ENCODE peak calls at places on chromosomes 7 and 10, in ten cellular contexts. U, Q, W, N, T, E, S, F, Y and K are unnamed samples.

GRCh38 chr7:142528608-142529408 is 220.5 kb upstream of the PRSS1 start:
- DNase-seq in S (no peak), E (no peak), Y (no peak), Q (no peak), W (no peak), N (no peak), F (no peak), U (no peak), T (no peak), K (no peak)

GRCh38 chr10:77160679-77161078 is 476.9 kb downstream of the KCNMA1 start:
- DNase-seq in Y (no peak), W (no peak), U (no peak), Q (no peak), N (no peak), S (no peak), E (peak), F (no peak), T (no peak), K (no peak)

GRCh38 chr7:90345548-90346319 is 782 bp upstream of the GTPBP10 start:
- DNase-seq in N (peak), W (no peak), Y (no peak), U (peak), E (no peak), S (peak), Q (no peak), F (no peak), T (no peak), K (no peak)

GRCh38 chr10:47206449-47207279 is 93.3 kb upstream of the GDF10 start:
- DNase-seq in E (no peak), Y (no peak), S (no peak), U (no peak), T (no peak), F (no peak), Q (no peak), N (no peak), W (no peak), K (no peak)

GRCh38 chr10:96333091-96333490 is 25.7 kb downstream of the OPALIN start:
- DNase-seq in Q (no peak), F (no peak), U (no peak), S (no peak), W (no peak), E (no peak), N (no peak), T (no peak), Y (no peak), K (no peak)

GRCh38 chr7:87797798-87798403 is 78.3 kb downstream of the SLC25A40 start:
- DNase-seq in S (no peak), E (peak), T (no peak), Q (no peak), F (no peak), N (peak), W (no peak), U (no peak), Y (no peak), K (no peak)

GRCh38 chr7:20330176-20330796 is 414 bp upstream of the ITGB8 start:
- DNase-seq in Q (peak), N (peak), E (peak), U (peak), Y (peak), F (peak), W (peak), T (peak), S (peak), K (peak)

GRCh38 chr7:66894463-66895080 is 26.5 kb upstream of the TMEM248 start:
- DNase-seq in F (no peak), U (no peak), W (no peak), N (peak), Q (no peak), S (peak), E (no peak), T (no peak), Y (no peak), K (no peak)

GRCh38 chr7:7911339-7911738 is 57.3 kb upstream of the GLCCI1 start:
- DNase-seq in S (no peak), E (peak), F (no peak), N (peak), U (no peak), Q (no peak), T (no peak), Y (no peak), W (no peak), K (no peak)

GRCh38 chr10:72308320-72308987 is 34.7 kb downstream of the DDIT4 start:
- DNase-seq in W (no peak), F (peak), T (peak), N (no peak), U (no peak), Q (peak), Y (no peak), S (peak), E (no peak), K (no peak)

GRCh38 chr10:112177247-112177646 is 6.3 kb downstream of the GPAM start:
- DNase-seq in U (no peak), Q (no peak), E (no peak), T (no peak), W (no peak), F (no peak), Y (no peak), N (no peak), S (no peak), K (no peak)

GRCh38 chr7:121945066-121945848 is 72.3 kb downstream of the PTPRZ1 start:
- DNase-seq in Q (no peak), E (no peak), S (no peak), N (no peak), T (no peak), F (no peak), Y (no peak), U (no peak), W (no peak), K (no peak)

GRCh38 chr10:129641982-129642381 is 174.9 kb downstream of the MGMT start:
- DNase-seq in F (no peak), Y (no peak), U (no peak), S (no peak), T (no peak), N (no peak), Q (no peak), E (no peak), W (no peak), K (no peak)

GRCh38 chr7:156928406-156928747 is 21.1 kb upstream of the NOM1 start:
- DNase-seq in U (no peak), Q (no peak), W (no peak), T (no peak), E (no peak), N (no peak), S (peak), Y (no peak), F (no peak), K (no peak)

GRCh38 chr7:131170440-131171105 is 157.1 kb upstream of the MKLN1 start:
- DNase-seq in F (no peak), Y (no peak), N (peak), T (no peak), W (no peak), U (no peak), E (no peak), Q (no peak), S (no peak), K (no peak)

GRCh38 chr10:104345512-104345911 is 7.2 kb upstream of the ITPRIP start:
- DNase-seq in Y (no peak), W (no peak), S (no peak), T (no peak), N (no peak), E (no peak), Q (no peak), F (no peak), U (no peak), K (no peak)
- H3K27ac ChIP-seq in Y (no peak), W (no peak), S (no peak), T (no peak), N (no peak), E (no peak), Q (no peak), F (no peak), U (no peak), K (no peak)

DNA sequence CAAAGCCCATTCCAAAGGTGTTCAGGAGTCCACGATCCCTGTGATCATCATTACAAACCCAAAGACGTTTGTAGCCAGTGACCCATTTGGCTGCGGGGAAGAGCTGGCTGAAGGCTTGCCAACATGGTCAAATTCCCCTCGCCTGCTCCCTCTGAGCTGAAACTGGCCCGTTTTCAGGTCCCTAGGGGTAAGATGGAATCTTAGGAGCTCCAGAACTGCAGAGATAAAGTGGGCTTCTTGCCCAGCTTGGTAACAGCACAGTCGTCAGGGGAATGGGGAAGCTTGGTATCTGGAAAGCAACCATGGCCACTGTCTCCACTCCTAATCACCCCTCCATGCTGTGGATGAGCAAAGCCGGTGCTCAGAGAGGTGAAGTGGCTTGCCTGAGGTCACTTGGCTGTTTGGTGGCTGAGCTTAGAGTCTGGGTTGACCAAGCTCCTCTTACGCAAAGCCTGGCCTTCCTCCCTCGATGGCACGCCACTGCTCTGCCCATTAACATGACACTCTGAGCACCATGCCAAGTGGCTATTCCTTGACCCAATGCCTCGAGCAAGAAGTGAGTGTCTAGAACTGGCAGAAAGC is 155.5 kb downstream of the NEURL1 start:
- DNase-seq in E (no peak), W (no peak), Q (no peak), T (no peak), N (no peak), U (no peak), F (no peak), Y (no peak), S (peak), K (peak)
- H3K4me3 ChIP-seq in E (no peak), W (no peak), Q (no peak), T (no peak), N (no peak), U (no peak), F (no peak), Y (peak), S (no peak), K (no peak)

GRCh38 chr7:123649956-123650355 is 5.7 kb upstream of the LMOD2 start:
- DNase-seq in E (no peak), W (no peak), Q (no peak), N (no peak), Y (no peak), S (no peak), F (no peak), T (no peak), U (no peak), K (no peak)

GRCh38 chr7:123643495-123644428 is 11.9 kb upstream of the LMOD2 start:
- DNase-seq in T (no peak), N (peak), W (no peak), Q (peak), F (no peak), U (no peak), Y (no peak), S (peak), E (no peak), K (no peak)

GRCh38 chr7:123647106-123647730 is 8.4 kb upstream of the LMOD2 start:
- DNase-seq in S (no peak), E (no peak), Q (no peak), N (no peak), U (no peak), F (no peak), W (no peak), Y (no peak), T (no peak), K (no peak)

GRCh38 chr7:123641901-123642300 is 13.8 kb upstream of the LMOD2 start:
- DNase-seq in Q (no peak), W (no peak), F (no peak), Y (no peak), T (no peak), U (no peak), E (no peak), S (no peak), N (peak), K (no peak)

DNA sequence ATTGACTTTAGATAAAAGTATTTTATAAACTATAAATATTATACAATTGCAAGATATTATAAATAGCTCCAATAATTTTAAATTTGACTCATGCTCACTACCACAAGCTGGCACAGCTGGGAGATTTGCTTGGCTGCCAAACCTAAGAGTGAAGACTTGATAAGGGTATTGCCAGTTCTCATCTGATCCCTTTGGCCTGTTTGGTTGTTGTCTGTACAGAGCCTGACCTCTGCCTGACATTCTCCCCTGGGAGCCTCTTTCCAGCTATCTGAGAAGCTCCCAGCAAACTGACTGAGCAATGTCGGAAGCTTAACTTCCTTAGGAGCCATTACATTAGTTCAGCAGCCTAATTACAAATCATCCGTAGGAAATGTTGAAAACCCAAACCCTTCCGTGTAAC is 10.2 kb upstream of the LMOD2 start:
- DNase-seq in T (no peak), F (no peak), N (peak), W (no peak), Q (no peak), E (no peak), S (peak), U (no peak), Y (no peak), K (no peak)
- TF ChIP-seq CTCF in T (no peak), F (no peak), N (no peak), W (no peak), Q (no peak), E (no peak), S (no peak), U (no peak), Y (no peak), K (no peak)

GRCh38 chr10:123556049-123556448 is 110.1 kb upstream of the GPR26 start:
- DNase-seq in S (no peak), U (no peak), E (no peak), T (no peak), F (no peak), N (no peak), W (no peak), Q (no peak), Y (no peak), K (no peak)

GRCh38 chr10:123559066-123559822 is 106.9 kb upstream of the GPR26 start:
- DNase-seq in T (peak), Q (peak), F (peak), E (no peak), U (peak), W (no peak), S (peak), N (peak), Y (no peak), K (peak)

GRCh38 chr10:123558651-123559050 is 107.5 kb upstream of the GPR26 start:
- DNase-seq in F (no peak), Q (no peak), Y (no peak), N (no peak), W (no peak), T (no peak), S (no peak), E (no peak), U (no peak), K (no peak)

GRCh38 chr10:123556736-123557135 is 109.4 kb upstream of the GPR26 start:
- DNase-seq in Q (no peak), N (no peak), F (no peak), U (no peak), Y (no peak), E (no peak), W (no peak), S (no peak), T (no peak), K (no peak)

GRCh38 chr10:123557366-123558108 is 108.6 kb upstream of the GPR26 start:
- DNase-seq in Q (no peak), T (no peak), N (no peak), F (no peak), S (no peak), E (no peak), Y (no peak), U (no peak), W (no peak), K (no peak)
- H3K27ac ChIP-seq in Q (no peak), T (no peak), N (no peak), F (no peak), S (no peak), E (no peak), Y (no peak), U (no peak), W (no peak), K (no peak)

DNA sequence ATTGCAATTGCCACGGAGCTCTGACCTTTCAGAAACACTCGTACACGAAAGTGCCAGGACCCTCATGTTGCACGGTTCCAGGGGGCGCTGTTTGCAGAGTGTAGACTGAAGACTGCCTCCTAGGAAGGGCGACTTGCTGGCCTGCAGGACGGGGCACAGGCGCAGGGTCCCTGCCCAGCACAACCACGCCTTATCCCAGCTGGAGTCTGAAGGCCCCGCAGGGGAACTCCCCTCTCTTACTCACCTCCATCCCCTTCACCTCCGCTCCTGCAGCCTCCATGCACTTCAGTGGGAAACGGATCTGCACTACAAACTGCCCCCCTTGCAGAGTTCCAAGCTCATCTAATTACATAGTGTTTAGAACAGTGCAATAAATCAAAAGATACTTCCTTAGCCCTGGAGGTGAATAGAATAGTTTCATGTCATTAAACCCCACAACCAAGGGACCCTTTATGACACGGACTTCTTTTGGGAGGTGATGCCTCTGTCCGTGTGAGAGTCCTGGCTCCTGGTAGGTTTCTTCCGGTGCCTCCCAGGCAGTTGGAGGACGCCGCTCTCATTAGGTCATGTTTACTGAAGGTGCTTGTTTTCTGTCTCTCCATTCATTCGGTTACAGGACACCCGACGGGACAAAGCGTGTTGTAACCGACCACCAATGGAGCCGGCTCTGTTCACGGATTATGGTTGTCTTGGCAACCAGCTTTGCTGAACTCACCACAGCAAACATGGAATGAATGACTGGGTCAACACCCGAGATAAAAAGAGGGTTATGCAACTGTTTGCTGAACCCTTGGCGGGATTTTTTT is 262.2 kb downstream of the BAMBI start:
- DNase-seq in S (peak), Q (peak), U (no peak), N (peak), W (no peak), T (no peak), Y (no peak), E (no peak), F (no peak), K (peak)
- H3K4me3 ChIP-seq in S (no peak), Q (no peak), U (no peak), N (peak), W (no peak), T (no peak), Y (peak), E (no peak), F (no peak), K (peak)

GRCh38 chr10:104254493-104255243 is at the start of gene GSTO1:
- DNase-seq in Q (peak), S (peak), U (peak), W (no peak), T (peak), E (peak), N (peak), F (peak), Y (peak), K (peak)
- TF ChIP-seq CTCF in Q (no peak), S (no peak), U (no peak), W (no peak), T (no peak), E (peak), N (no peak), F (peak), Y (no peak), K (no peak)

GRCh38 chr7:105388373-105389089 is at the start of gene SRPK2:
- DNase-seq in T (peak), E (no peak), W (no peak), S (peak), Y (no peak), F (peak), Q (peak), N (peak), U (peak), K (peak)
- H3K27ac ChIP-seq in T (peak), E (no peak), W (peak), S (peak), Y (peak), F (peak), Q (peak), N (peak), U (peak), K (peak)